ENCODE peak calls at places on chromosomes 1 and 21, in seven cellular contexts. P is fibroblast of lung, M is cardiac fibroblast, V is prostate gland, Q is left kidney, X is renal cortical epithelial cell, W is HCEC 1CT. I is an unnamed sample.

GRCh38 chr1:87151500-87152421 is 176.9 kb upstream of the LMO4 start:
- DNase-seq in P (peak; percentile 77), M (peak; percentile 67), V (peak; percentile 8), Q (peak; percentile 92), X (peak; percentile 94), W (no peak), I (peak; percentile 51)

GRCh38 chr1:63203641-63204040 is 118.7 kb upstream of the FOXD3 start:
- DNase-seq in P (no peak), M (no peak), V (no peak), Q (no peak), X (no peak), W (no peak), I (no peak)

GRCh38 chr21:15015622-15016471 is 49.0 kb downstream of the NRIP1 start:
- DNase-seq in P (peak; percentile 94), M (peak; percentile 43), V (no peak), Q (no peak), X (peak; percentile 60), W (peak; percentile 96), I (no peak)

GRCh38 chr1:227562923-227563318 is 435 bp upstream of the ZNF678 start:
- DNase-seq in P (no peak), M (no peak), V (no peak), Q (no peak), X (no peak), W (no peak), I (no peak)

GRCh38 chr1:1359668-1360468 is 1.5 kb upstream of the MXRA8 start:
- DNase-seq in P (peak; percentile 86), M (peak; percentile 52), V (no peak), Q (peak; percentile 89), X (no peak), W (peak; percentile 46), I (no peak)

GRCh38 chr1:93723101-93723500 is 41.5 kb upstream of the BCAR3 start:
- DNase-seq in P (peak; percentile 32), M (no peak), V (no peak), Q (peak; percentile 67), X (no peak), W (no peak), I (no peak)

GRCh38 chr1:182861994-182862393 is 22.8 kb downstream of the DHX9 start:
- DNase-seq in P (peak; percentile 75), M (peak; percentile 10), V (no peak), Q (no peak), X (no peak), W (no peak), I (no peak)

GRCh38 chr21:37384416-37384815 is 17.8 kb downstream of the DYRK1A start:
- DNase-seq in P (no peak), M (no peak), V (no peak), Q (no peak), X (no peak), W (no peak), I (no peak)

GRCh38 chr1:183870351-183871077 is 65.6 kb downstream of the RGL1 start:
- DNase-seq in P (peak; percentile 22), M (peak; percentile 58), V (no peak), Q (no peak), X (peak; percentile 40), W (no peak), I (no peak)

GRCh38 chr1:36208978-36209708 is 15.1 kb upstream of the THRAP3 start:
- DNase-seq in P (no peak), M (peak; percentile 58), V (no peak), Q (no peak), X (no peak), W (no peak), I (no peak)

GRCh38 chr1:59898927-59899326 is 27.6 kb downstream of the CYP2J2 start:
- DNase-seq in P (peak; percentile 25), M (peak; percentile 7), V (no peak), Q (no peak), X (peak; percentile 57), W (no peak), I (no peak)

GRCh38 chr1:52659851-52660596 is 27.1 kb downstream of the SHISAL2A start:
- DNase-seq in P (no peak), M (no peak), V (no peak), Q (peak; percentile 61), X (no peak), W (no peak), I (no peak)

GRCh38 chr1:22050330-22050729 is 2.2 kb upstream of the CDC42 start:
- DNase-seq in P (no peak), M (no peak), V (no peak), Q (no peak), X (no peak), W (no peak), I (no peak)

GRCh38 chr1:29453502-29454240 is 217.3 kb downstream of the PTPRU start:
- DNase-seq in P (peak; percentile 48), M (peak; percentile 80), V (no peak), Q (peak; percentile 69), X (peak; percentile 49), W (no peak), I (no peak)

GRCh38 chr1:93692001-93692400 is 10.4 kb upstream of the BCAR3 start:
- DNase-seq in P (no peak), M (no peak), V (no peak), Q (no peak), X (no peak), W (no peak), I (no peak)

GRCh38 chr1:192696082-192696481 is 60.1 kb downstream of the RGS13 start:
- DNase-seq in P (no peak), M (no peak), V (no peak), Q (no peak), X (no peak), W (no peak), I (no peak)

GRCh38 chr1:65002508-65003315 is 36.4 kb upstream of the JAK1 start:
- DNase-seq in P (peak; percentile 79), M (peak; percentile 97), V (peak; percentile 81), Q (peak; percentile 79), X (peak; percentile 87), W (peak; percentile 84), I (peak; percentile 94)

GRCh38 chr1:214234635-214235025 is 46.3 kb upstream of the SMYD2 start:
- DNase-seq in P (no peak), M (peak; percentile 3), V (no peak), Q (no peak), X (no peak), W (peak; percentile 19), I (no peak)

GRCh38 chr1:201480231-201481003 is 11.4 kb upstream of the PHLDA3 start:
- DNase-seq in P (peak; percentile 55), M (peak; percentile 92), V (peak; percentile 79), Q (peak; percentile 76), X (peak; percentile 65), W (peak; percentile 77), I (peak; percentile 75)

GRCh38 chr1:194230351-194231144 is 1044.1 kb upstream of the B3GALT2 start:
- DNase-seq in P (no peak), M (no peak), V (no peak), Q (no peak), X (no peak), W (no peak), I (no peak)

GRCh38 chr1:33875857-33876256 is 12.0 kb downstream of the HMGB4 start:
- DNase-seq in P (no peak), M (no peak), V (no peak), Q (no peak), X (no peak), W (peak; percentile 14), I (no peak)

GRCh38 chr1:53702287-53702805 is 36.6 kb downstream of the GLIS1 start:
- DNase-seq in P (no peak), M (no peak), V (no peak), Q (peak; percentile 43), X (no peak), W (no peak), I (peak; percentile 28)

GRCh38 chr1:17165823-17166222 is 39.1 kb upstream of the PADI1 start:
- DNase-seq in P (no peak), M (no peak), V (no peak), Q (no peak), X (no peak), W (no peak), I (no peak)

GRCh38 chr1:202987922-202988583 is 19.1 kb upstream of the TMEM183A start:
- DNase-seq in P (no peak), M (no peak), V (no peak), Q (peak; percentile 48), X (no peak), W (no peak), I (no peak)

GRCh38 chr1:110040548-110040947 is 6.1 kb downstream of the STRIP1 start:
- DNase-seq in P (no peak), M (no peak), V (no peak), Q (no peak), X (no peak), W (no peak), I (no peak)

GRCh38 chr1:226912587-226913176 is 27.4 kb upstream of the COQ8A start:
- DNase-seq in P (peak; percentile 20), M (peak; percentile 48), V (peak; percentile 49), Q (peak; percentile 87), X (peak; percentile 41), W (no peak), I (no peak)

GRCh38 chr1:179229214-179230140 is at the start of gene ABL2:
- DNase-seq in P (peak; percentile 17), M (no peak), V (peak; percentile 19), Q (peak; percentile 90), X (no peak), W (peak; percentile 20), I (no peak)

GRCh38 chr1:72285074-72285425 is 2.7 kb upstream of the NEGR1 start:
- DNase-seq in P (no peak), M (no peak), V (no peak), Q (peak; percentile 22), X (no peak), W (no peak), I (no peak)

GRCh38 chr1:246588322-246588721 is 22.1 kb downstream of the CNST start:
- DNase-seq in P (peak; percentile 73), M (peak; percentile 33), V (no peak), Q (no peak), X (no peak), W (peak; percentile 76), I (no peak)

GRCh38 chr1:230206976-230207375 is 139.9 kb downstream of the GALNT2 start:
- DNase-seq in P (no peak), M (no peak), V (no peak), Q (no peak), X (no peak), W (no peak), I (no peak)

GRCh38 chr1:90721210-90722194 is 4.4 kb upstream of the BARHL2 start:
- DNase-seq in P (peak; percentile 25), M (peak; percentile 65), V (no peak), Q (peak; percentile 89), X (peak; percentile 22), W (peak; percentile 70), I (no peak)

GRCh38 chr1:161913482-161914140 is 110.1 kb downstream of the OLFML2B start:
- DNase-seq in P (peak; percentile 69), M (peak; percentile 31), V (no peak), Q (no peak), X (peak; percentile 80), W (no peak), I (no peak)

GRCh38 chr1:53294557-53294956 is 33.3 kb downstream of the LRP8 start:
- DNase-seq in P (peak; percentile 84), M (peak; percentile 53), V (no peak), Q (peak; percentile 57), X (peak; percentile 49), W (peak; percentile 58), I (no peak)

GRCh38 chr1:192557841-192558595 is 17.6 kb upstream of the RGS1 start:
- DNase-seq in P (peak; percentile 58), M (no peak), V (no peak), Q (no peak), X (no peak), W (peak; percentile 74), I (no peak)

I was measured in CD14-positive monocyte.